ENCODE peak calls at places on chromosomes 7 and 10, in ten cellular contexts. Y is gastrocnemius medialis; T is CD8-positive, alpha-beta memory T cell; V is cardiac muscle cell; L is A549; J is SK-N-SH; U is stomach; K is right atrium auricular region; R is left ventricle myocardium inferior; X is GM23338. O is an unnamed sample. For H3K4me1, the result is how much of the 10 kb centered on the place peaks cover.

GRCh38 chr7:32039000-32039756 is 31.0 kb downstream of the PDE1C start:
- DNase-seq in U (no peak), J (no peak), K (no peak), V (peak), T (no peak), X (peak), R (no peak), L (peak), Y (no peak), O (no peak)

GRCh38 chr7:86643478-86644281 is at the start of gene GRM3:
- DNase-seq in X (peak), Y (no peak), R (peak), K (no peak), T (no peak), V (peak), U (no peak), J (peak), L (no peak), O (peak)

GRCh38 chr7:24419070-24419469 is 135.1 kb downstream of the NPY start:
- DNase-seq in T (no peak), V (no peak), J (peak), L (peak), K (no peak), U (no peak), R (no peak), X (peak), Y (no peak), O (no peak)

GRCh38 chr7:43876266-43876665 is 6.9 kb upstream of the MRPS24 start:
- DNase-seq in L (no peak), V (no peak), U (no peak), Y (no peak), J (no peak), T (no peak), K (no peak), X (no peak), R (no peak), O (no peak)

GRCh38 chr10:30529373-30529998 is 95.5 kb downstream of the MAP3K8 start:
- DNase-seq in T (peak), V (no peak), K (peak), R (peak), Y (peak), U (peak), X (peak), J (no peak), L (no peak), O (peak)

GRCh38 chr7:86600506-86601290 is 43.0 kb upstream of the GRM3 start:
- DNase-seq in T (no peak), R (no peak), L (no peak), Y (no peak), V (peak), J (no peak), U (no peak), X (peak), K (no peak), O (no peak)

GRCh38 chr7:107404740-107405537 is 64.9 kb upstream of the GPR22 start:
- DNase-seq in U (no peak), Y (no peak), V (no peak), R (no peak), K (no peak), J (no peak), T (no peak), X (peak), L (no peak), O (no peak)

GRCh38 chr10:27625452-27626345 is 119.9 kb downstream of the MKX start:
- DNase-seq in V (no peak), U (no peak), X (peak), J (no peak), Y (no peak), R (no peak), T (no peak), L (no peak), K (no peak), O (no peak)

GRCh38 chr7:140990193-140990962 is 24.4 kb downstream of the MRPS33 start:
- DNase-seq in T (no peak), Y (no peak), X (no peak), L (no peak), U (no peak), K (no peak), R (no peak), J (no peak), V (no peak), O (no peak)

GRCh38 chr7:23938230-23938629 is 228.2 kb downstream of the STK31 start:
- DNase-seq in T (no peak), U (no peak), V (no peak), R (no peak), X (no peak), K (no peak), J (no peak), L (no peak), Y (no peak), O (no peak)

GRCh38 chr7:157276731-157277562 is 59.9 kb upstream of the DNAJB6 start:
- DNase-seq in V (no peak), K (no peak), L (no peak), X (no peak), R (no peak), J (peak), U (no peak), T (peak), Y (no peak), O (peak)

GRCh38 chr10:131212763-131213325 is 98.7 kb downstream of the TCERG1L start:
- DNase-seq in V (no peak), T (no peak), U (peak), J (no peak), K (no peak), X (no peak), L (no peak), R (no peak), Y (no peak), O (no peak)

GRCh38 chr7:24820730-24821044 is 63.4 kb upstream of the GSDME start:
- DNase-seq in Y (no peak), J (no peak), K (no peak), V (peak), X (no peak), R (no peak), L (peak), U (no peak), T (no peak), O (no peak)

GRCh38 chr7:47690902-47691558 is 109.1 kb upstream of the TNS3 start:
- DNase-seq in Y (no peak), L (no peak), U (no peak), T (no peak), X (no peak), K (no peak), V (no peak), J (no peak), R (no peak), O (no peak)

GRCh38 chr7:79620291-79620690 is 166.8 kb upstream of the MAGI2 start:
- DNase-seq in V (no peak), T (no peak), Y (no peak), J (no peak), L (no peak), X (no peak), R (no peak), U (no peak), K (no peak), O (no peak)

GRCh38 chr10:47249881-47250280 is 50.1 kb upstream of the GDF10 start:
- DNase-seq in T (no peak), K (no peak), J (no peak), L (no peak), Y (no peak), U (no peak), V (no peak), X (no peak), R (no peak), O (no peak)

DNA sequence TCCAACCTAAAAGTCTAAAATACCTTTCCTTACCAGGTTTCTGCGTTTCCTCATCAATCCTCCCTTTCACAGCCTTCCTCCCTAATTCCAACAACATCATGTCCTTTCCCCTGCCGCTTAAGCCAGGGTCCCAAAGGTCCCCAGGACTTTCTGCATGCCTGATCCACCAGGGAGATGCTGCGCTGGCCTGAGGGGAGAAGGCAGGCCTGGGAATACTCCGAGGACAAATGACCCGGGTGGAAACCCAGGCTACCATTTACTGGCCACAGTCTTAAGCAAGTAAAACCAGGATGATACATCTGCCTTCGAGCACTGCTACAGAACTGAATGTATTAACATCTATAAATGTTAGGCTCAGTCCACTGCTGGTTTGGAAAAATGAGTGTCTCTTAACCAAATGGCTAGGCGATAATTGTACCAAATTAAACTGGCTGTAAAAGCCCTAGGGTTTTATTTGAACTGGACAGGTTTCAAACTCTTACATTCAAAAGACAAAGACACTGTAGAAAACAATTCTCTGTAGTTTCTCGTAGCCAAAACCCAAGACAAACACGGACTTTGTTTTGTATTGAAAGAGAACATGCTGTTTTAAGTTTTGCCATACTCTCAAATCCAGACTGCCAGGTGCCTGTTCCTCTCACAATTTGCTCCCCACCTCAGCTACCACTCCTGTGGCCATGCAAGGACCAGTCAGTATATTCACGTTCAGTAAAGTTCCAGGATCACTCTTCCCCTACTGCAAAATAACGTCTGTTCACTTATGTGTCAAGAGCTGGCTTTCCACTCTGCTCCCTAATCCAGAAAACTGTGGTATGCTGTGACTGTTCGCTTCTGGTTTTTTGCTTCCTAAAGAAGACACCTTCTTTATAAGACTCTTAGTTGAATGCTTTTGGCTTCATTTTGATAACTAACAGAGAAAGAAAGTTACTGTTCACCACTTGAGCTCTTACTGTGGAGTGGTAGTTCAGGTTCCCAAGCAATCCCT is 145.7 kb downstream of the RNF216 start:
- DNase-seq in L (no peak), X (no peak), J (peak), V (no peak), T (no peak), Y (no peak), U (no peak), R (no peak), K (no peak), O (no peak)
- H3K27ac ChIP-seq in L (no peak), X (peak), J (peak), V (peak), T (no peak), Y (peak), U (peak), R (peak), K (peak), O (peak)

GRCh38 chr10:119288574-119289001 is 81.2 kb downstream of the GRK5 start:
- DNase-seq in X (no peak), L (no peak), R (no peak), J (no peak), U (no peak), K (no peak), V (no peak), Y (no peak), T (no peak), O (no peak)

GRCh38 chr10:119286516-119286915 is 79.1 kb downstream of the GRK5 start:
- DNase-seq in X (no peak), Y (no peak), U (no peak), J (no peak), L (no peak), T (no peak), V (no peak), K (no peak), R (no peak), O (no peak)

GRCh38 chr10:119285495-119286267 is 78.3 kb downstream of the GRK5 start:
- DNase-seq in X (no peak), U (no peak), T (no peak), J (no peak), L (no peak), R (no peak), V (no peak), Y (no peak), K (no peak), O (no peak)

GRCh38 chr10:119287613-119287991 is 80.2 kb downstream of the GRK5 start:
- DNase-seq in T (no peak), V (no peak), J (no peak), Y (no peak), K (no peak), U (no peak), L (no peak), X (no peak), R (no peak), O (no peak)

DNA sequence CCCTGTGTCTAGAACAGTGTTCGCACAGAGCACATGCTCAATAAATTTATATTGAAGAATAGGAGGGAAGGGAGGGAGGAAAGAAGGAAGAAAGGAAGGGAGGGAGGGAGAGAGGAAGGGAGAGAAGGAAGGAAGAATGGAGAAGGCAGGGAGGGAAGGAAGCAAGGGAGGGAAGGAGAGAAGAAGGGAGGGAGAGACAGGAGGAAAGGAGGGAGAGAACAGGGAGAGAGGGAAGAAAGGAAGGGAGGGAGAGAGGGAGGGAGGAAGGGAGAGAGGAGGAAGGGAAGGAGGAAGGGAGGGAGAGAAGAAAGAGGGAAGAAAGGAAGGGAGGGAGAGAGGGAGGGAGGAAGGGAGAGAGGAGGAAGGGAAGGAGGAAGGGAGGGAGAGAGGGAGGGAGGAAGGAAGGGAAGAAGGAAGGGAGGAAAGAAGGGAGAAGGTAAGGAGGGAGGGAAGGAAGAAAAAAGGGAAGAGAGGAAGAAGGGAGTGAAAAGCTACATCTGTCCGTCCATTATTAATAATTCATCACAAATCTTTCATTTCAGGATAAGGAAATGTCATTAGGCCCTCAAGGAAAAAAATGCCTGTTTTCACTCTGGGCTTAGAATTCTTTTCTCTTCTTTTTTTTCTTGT is 79.7 kb downstream of the GRK5 start:
- DNase-seq in J (no peak), U (no peak), T (no peak), R (no peak), Y (no peak), L (no peak), V (no peak), K (no peak), X (no peak), O (no peak)
- H3K4me1 ChIP-seq in J (under half), U (half or more), T (half or more), R (half or more), Y (half or more), L (under half), V (under half), K (half or more), X (under half), O (under half)

GRCh38 chr10:51090190-51090589 is 15.9 kb downstream of the PRKG1 start:
- DNase-seq in U (no peak), R (no peak), V (no peak), K (no peak), Y (peak), J (no peak), X (no peak), T (no peak), L (no peak), O (no peak)
- H3K27ac ChIP-seq in U (no peak), R (peak), V (no peak), K (no peak), Y (peak), J (no peak), X (no peak), T (no peak), L (no peak), O (no peak)

DNA sequence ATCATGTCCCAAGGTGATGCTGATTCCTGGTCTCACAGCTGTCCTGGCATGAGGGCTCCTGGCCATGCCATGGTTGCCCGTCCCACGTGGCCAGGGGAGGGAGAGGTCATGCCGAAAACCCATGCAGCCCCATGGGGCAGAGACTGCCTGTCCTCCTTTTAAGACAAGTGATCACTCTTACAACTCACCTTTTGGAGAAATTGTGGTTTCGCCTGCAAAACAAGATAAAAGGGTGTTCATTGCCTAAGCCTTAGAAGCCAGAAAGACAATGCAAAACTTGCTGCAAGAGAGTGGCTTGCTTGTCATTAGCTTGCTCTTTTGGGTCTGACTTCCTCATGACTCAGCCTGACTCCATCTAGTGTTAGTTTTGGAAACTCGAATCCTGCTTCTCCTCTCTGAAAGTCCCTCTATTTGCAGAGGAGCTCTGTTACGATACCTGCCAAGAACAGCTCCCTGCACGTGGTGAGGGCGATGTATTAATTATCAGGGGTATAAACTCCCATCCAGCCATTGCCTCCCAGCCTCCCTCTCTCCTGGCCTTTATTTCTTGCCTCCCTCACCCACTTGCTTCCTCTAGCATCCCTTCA is 26.7 kb downstream of the TMEM273 start:
- DNase-seq in J (no peak), X (peak), U (no peak), K (no peak), L (peak), R (no peak), Y (no peak), V (peak), T (no peak), O (no peak)
- H3K4me1 ChIP-seq in J (under half), X (under half), U (under half), K (under half), L (under half), R (under half), Y (under half), V (under half), T (under half), O (under half)

GRCh38 chr7:106061301-106061979 is 50.7 kb downstream of the SYPL1 start:
- DNase-seq in V (no peak), X (no peak), L (no peak), K (peak), T (no peak), U (no peak), Y (no peak), J (no peak), R (no peak), O (no peak)

GRCh38 chr7:106057962-106058901 is 53.9 kb downstream of the SYPL1 start:
- DNase-seq in X (no peak), Y (peak), V (no peak), J (no peak), T (peak), K (no peak), L (no peak), R (no peak), U (peak), O (peak)

GRCh38 chr7:106060394-106060920 is 51.7 kb downstream of the SYPL1 start:
- DNase-seq in T (no peak), Y (no peak), U (no peak), K (no peak), L (no peak), R (no peak), X (no peak), J (no peak), V (no peak), O (no peak)

GRCh38 chr7:106058925-106059324 is 53.2 kb downstream of the SYPL1 start:
- DNase-seq in R (no peak), J (peak), Y (no peak), X (no peak), K (no peak), L (no peak), T (no peak), V (no peak), U (no peak), O (no peak)

DNA sequence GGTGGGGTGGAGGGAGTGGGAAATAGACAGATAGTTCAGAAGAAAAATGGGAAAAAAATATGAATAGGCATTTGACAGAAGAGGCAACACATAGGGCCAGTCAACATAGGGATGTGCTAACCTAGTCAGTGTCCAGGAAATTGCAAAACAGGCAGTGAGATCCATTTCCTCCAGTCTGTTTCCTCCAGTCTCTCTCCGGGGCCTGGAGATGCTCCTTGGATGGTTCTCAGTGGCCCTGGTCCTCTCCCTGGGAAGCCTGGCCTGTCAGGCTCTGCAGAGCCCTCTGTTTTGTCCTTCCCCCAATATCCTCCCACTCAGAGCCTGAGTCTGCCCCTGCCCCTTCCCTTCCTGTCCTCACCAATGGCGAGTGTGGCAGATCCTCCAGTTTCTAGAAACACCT is 52.6 kb downstream of the SYPL1 start:
- DNase-seq in V (no peak), T (no peak), J (no peak), Y (no peak), U (peak), X (no peak), K (no peak), L (no peak), R (no peak), O (no peak)
- H3K27ac ChIP-seq in V (no peak), T (no peak), J (peak), Y (no peak), U (peak), X (no peak), K (no peak), L (no peak), R (no peak), O (no peak)

GRCh38 chr7:116630357-116630756 is 41.6 kb upstream of the MET start:
- DNase-seq in T (no peak), J (no peak), R (no peak), V (no peak), L (no peak), Y (no peak), U (no peak), X (no peak), K (no peak), O (no peak)

GRCh38 chr7:116632349-116632748 is 39.6 kb upstream of the MET start:
- DNase-seq in X (no peak), T (no peak), V (no peak), J (no peak), L (no peak), U (no peak), R (no peak), Y (no peak), K (no peak), O (no peak)

GRCh38 chr7:116631676-116632075 is 40.3 kb upstream of the MET start:
- DNase-seq in K (no peak), U (no peak), J (no peak), Y (no peak), V (no peak), T (no peak), L (no peak), X (no peak), R (no peak), O (no peak)

GRCh38 chr7:116630932-116631449 is 41.0 kb upstream of the MET start:
- DNase-seq in K (peak), U (peak), J (no peak), L (peak), V (no peak), X (peak), R (peak), T (no peak), Y (peak), O (peak)

GRCh38 chr7:116633131-116633988 is 38.6 kb upstream of the MET start:
- DNase-seq in U (no peak), V (no peak), K (no peak), T (no peak), Y (peak), X (no peak), J (no peak), L (no peak), R (no peak), O (no peak)
- H3K4me1 ChIP-seq in U (under half), V (under half), K (under half), T (under half), Y (half or more), X (under half), J (under half), L (under half), R (under half), O (under half)

GRCh38 chr10:119029613-119030420 is at the start of gene NANOS1:
- DNase-seq in L (peak), Y (no peak), U (no peak), R (no peak), X (peak), V (peak), K (no peak), J (no peak), T (peak), O (no peak)
- H3K27ac ChIP-seq in L (peak), Y (peak), U (peak), R (peak), X (no peak), V (no peak), K (peak), J (peak), T (no peak), O (peak)

GRCh38 chr10:26440091-26440445 is 1.9 kb downstream of the APBB1IP start:
- DNase-seq in X (no peak), T (no peak), R (no peak), U (no peak), J (no peak), Y (no peak), L (no peak), K (no peak), V (no peak), O (no peak)
- H3K4me1 ChIP-seq in X (under half), T (half or more), R (under half), U (under half), J (under half), Y (under half), L (under half), K (under half), V (under half), O (under half)